ENCODE peak calls at places on chromosomes 2 and 18, in five cellular contexts. H is body of pancreas, V is heart left ventricle, U is stomach, P is brain microvascular endothelial cell. C is an unnamed sample.
A peak's percentile ranks its signal among the peaks of the same experiment; 100 is the strongest.

GRCh38 chr2:222049946-222050345 is 248.9 kb downstream of the PAX3 start:
- DNase-seq in U (no peak), H (no peak), V (no peak), P (no peak), C (no peak)

GRCh38 chr2:240981871-240982800 is 16.3 kb upstream of the SNED1 start:
- DNase-seq in P (no peak), V (peak; percentile 12), U (no peak), H (no peak), C (peak; percentile 14)

GRCh38 chr2:162300271-162300670 is 18.2 kb downstream of the IFIH1 start:
- DNase-seq in V (no peak), U (no peak), H (no peak), P (no peak), C (no peak)

GRCh38 chr2:191386938-191387536 is 141.8 kb downstream of the MYO1B start:
- DNase-seq in P (peak; percentile 69), H (no peak), V (no peak), U (no peak), C (no peak)

GRCh38 chr2:106306396-106306795 is 112.3 kb upstream of the UXS1 start:
- DNase-seq in U (no peak), H (no peak), V (no peak), P (no peak), C (no peak)

GRCh38 chr2:223057545-223057944 is 5.6 kb downstream of the KCNE4 start:
- DNase-seq in H (no peak), U (no peak), V (no peak), P (no peak), C (no peak)

GRCh38 chr2:67260348-67261277 is 136.5 kb upstream of the ETAA1 start:
- DNase-seq in U (peak; percentile 29), H (peak; percentile 61), V (peak; percentile 71), P (peak; percentile 98), C (no peak)

GRCh38 chr2:163155279-163155883 is 316.8 kb upstream of the KCNH7 start:
- DNase-seq in H (no peak), U (no peak), V (no peak), P (no peak), C (no peak)

GRCh38 chr2:72963423-72964145 is 46.3 kb downstream of the EMX1 start:
- DNase-seq in P (no peak), U (no peak), H (no peak), V (peak; percentile 21), C (no peak)

GRCh38 chr18:51520676-51521180 is 323.2 kb upstream of the MEX3C start:
- DNase-seq in P (no peak), U (no peak), H (no peak), V (no peak), C (no peak)

GRCh38 chr2:152497481-152498052 is 162.6 kb downstream of the FMNL2 start:
- DNase-seq in H (peak; percentile 59), P (peak; percentile 81), V (no peak), U (peak; percentile 66), C (no peak)

GRCh38 chr2:15293262-15293937 is 267.7 kb downstream of the NBAS start:
- DNase-seq in U (no peak), P (no peak), H (no peak), V (no peak), C (no peak)

GRCh38 chr2:1855150-1855549 is 110.8 kb upstream of the PXDN start:
- DNase-seq in V (no peak), P (peak; percentile 32), U (no peak), H (no peak), C (no peak)

GRCh38 chr18:74617486-74617885 is 19.8 kb downstream of the ZNF407 start:
- DNase-seq in P (no peak), H (no peak), V (no peak), U (no peak), C (no peak)

GRCh38 chr2:80370375-80371009 is 65.9 kb upstream of the LRRTM1 start:
- DNase-seq in V (no peak), U (no peak), H (no peak), P (no peak), C (no peak)

GRCh38 chr2:164224007-164224406 is 397.3 kb downstream of the GRB14 start:
- DNase-seq in P (no peak), U (no peak), V (no peak), H (no peak), C (no peak)

GRCh38 chr2:55585451-55586079 is 31.9 kb downstream of the PPP4R3B start:
- DNase-seq in V (no peak), U (no peak), P (peak; percentile 20), H (no peak), C (no peak)

GRCh38 chr2:10057231-10058107 is 14.1 kb downstream of the KLF11 start:
- DNase-seq in U (peak; percentile 57), V (peak; percentile 87), P (peak; percentile 60), H (peak; percentile 51), C (peak; percentile 23)

GRCh38 chr2:44964704-44965343 is 23.3 kb downstream of the SIX3 start:
- DNase-seq in U (no peak), V (no peak), H (peak; percentile 48), P (no peak), C (no peak)
- TF ChIP-seq CTCF in U (no peak), V (no peak), H (no peak), P (peak; percentile 56), C (no peak)

DNA sequence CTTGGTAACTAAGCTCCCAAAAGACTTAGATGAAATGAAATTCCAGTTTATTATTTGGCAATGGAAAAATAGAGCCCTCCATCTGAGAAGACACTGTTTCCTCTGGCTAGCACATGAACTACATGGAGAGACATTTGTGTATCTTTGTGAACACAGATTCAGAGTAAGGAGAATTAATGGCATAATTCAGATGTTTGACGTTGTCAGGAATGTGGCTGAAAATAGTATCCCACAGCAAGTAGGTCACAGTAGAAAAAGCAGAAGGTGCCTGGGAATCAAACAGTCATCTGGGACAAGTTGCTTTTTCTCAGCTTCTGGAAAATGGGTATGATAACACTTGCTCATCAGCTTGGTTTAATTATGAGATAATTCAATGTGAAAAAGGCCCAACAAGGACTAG is 288.6 kb downstream of the PTPRM start:
- DNase-seq in H (no peak), P (no peak), U (no peak), V (no peak), C (no peak)
- H3K27me3 ChIP-seq in H (no peaks in the 10 kb centered on the region), P (no peaks in the 10 kb centered on the region), U (no peaks in the 10 kb centered on the region), V (no peaks in the 10 kb centered on the region), C (no peaks in the 10 kb centered on the region)

GRCh38 chr2:220053919-220054318 is 426.5 kb downstream of the SLC4A3 start:
- DNase-seq in P (no peak), V (no peak), H (no peak), U (no peak), C (no peak)
- TF ChIP-seq CTCF in P (peak; percentile 48), V (no peak), H (no peak), U (no peak), C (no peak)

GRCh38 chr2:176082885-176083731 is 654 bp downstream of the EVX2 start:
- DNase-seq in P (no peak), U (no peak), H (no peak), V (no peak), C (no peak)
- H3K27me3 ChIP-seq in P (peaks cover 95% of the 10 kb centered on the region), U (peaks cover 76% of the 10 kb centered on the region), H (peaks cover 92% of the 10 kb centered on the region), V (peaks cover 99% of the 10 kb centered on the region), C (peaks cover 46% of the 10 kb centered on the region)

DNA sequence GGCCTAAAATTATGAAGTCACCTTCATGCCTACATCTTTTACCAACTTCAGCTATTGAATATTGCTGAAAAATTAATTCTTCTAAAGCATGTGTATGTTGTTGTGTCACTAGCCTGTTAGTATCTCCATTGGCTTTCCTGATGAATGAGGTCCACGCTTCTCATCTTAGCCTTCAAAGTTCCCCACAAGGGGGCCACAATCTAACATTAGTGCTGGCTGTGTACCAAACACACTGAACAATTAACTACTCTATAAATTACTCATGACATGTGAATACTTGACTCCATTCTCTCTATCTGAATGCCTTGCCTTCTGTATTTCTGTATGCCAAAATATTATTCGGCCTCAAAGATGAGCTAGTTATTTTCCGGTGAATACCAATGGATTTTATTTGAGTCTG is 208.7 kb upstream of the COL3A1 start:
- DNase-seq in H (no peak), V (no peak), U (no peak), P (peak; percentile 54), C (no peak)
- TF ChIP-seq CTCF in H (no peak), V (no peak), U (peak; percentile 5), P (peak; percentile 68), C (no peak)